ENCODE peak calls at places on chromosomes 13 and 19, in seven cellular contexts. X is epithelial cell of proximal tubule; U is WTC11; A is activated CD4-positive, alpha-beta T cell treated with anti-CD3 and anti-CD28 coated beads, Interleukin-2, amount 50 U/mL, for 24 hours; S is activated CD8-positive, alpha-beta T cell treated with anti-CD3 and anti-CD28 coated beads for 36 hours; V is BE2C; K is bronchial epithelial cell. C is an unnamed sample.

GRCh38 chr19:56933014-56933705 is 92.6 kb upstream of the PEG3 start:
- DNase-seq in S (no peak), K (no peak), A (no peak), U (no peak), X (no peak), V (no peak), C (no peak)

GRCh38 chr13:50909605-50910482 is at the start of gene RNASEH2B:
- DNase-seq in X (no peak), A (peak; percentile 56), S (peak; percentile 75), V (peak; percentile 73), K (peak; percentile 27), U (peak; percentile 67), C (peak; percentile 77)

GRCh38 chr13:99375806-99376080 is 68.5 kb upstream of the GPR183 start:
- DNase-seq in X (no peak), A (no peak), K (no peak), U (no peak), S (no peak), V (no peak), C (no peak)

GRCh38 chr13:18952225-18953016 is 229.2 kb downstream of the TUBA3C start:
- DNase-seq in V (no peak), A (no peak), S (no peak), X (no peak), U (no peak), K (no peak), C (no peak)

GRCh38 chr13:91714726-91715334 is 316.4 kb downstream of the GPC5 start:
- DNase-seq in U (no peak), K (no peak), X (no peak), S (no peak), V (peak; percentile 23), A (no peak), C (no peak)

GRCh38 chr19:768424-768823 is 17.5 kb downstream of the MISP start:
- DNase-seq in U (no peak), A (no peak), X (peak; percentile 83), K (peak; percentile 17), V (no peak), S (no peak), C (no peak)

GRCh38 chr19:38989066-38989605 is 13.6 kb upstream of the FBXO17 start:
- DNase-seq in X (no peak), S (no peak), A (no peak), V (peak; percentile 24), U (peak; percentile 68), K (no peak), C (peak; percentile 73)

GRCh38 chr19:49567722-49568454 is 12.5 kb downstream of the NOSIP start:
- DNase-seq in K (no peak), U (no peak), A (no peak), V (no peak), S (peak; percentile 81), X (no peak), C (no peak)

GRCh38 chr19:41689993-41690800 is 2.1 kb upstream of the CEACAM7 start:
- DNase-seq in K (no peak), V (no peak), A (no peak), S (no peak), X (no peak), U (no peak), C (no peak)

GRCh38 chr19:2321565-2322283 is 6.7 kb downstream of the LSM7 start:
- DNase-seq in X (no peak), K (no peak), V (no peak), S (no peak), U (no peak), A (no peak), C (no peak)

GRCh38 chr13:32246468-32246867 is 68.7 kb downstream of the ZAR1L start:
- DNase-seq in K (peak; percentile 60), V (peak; percentile 64), A (peak; percentile 32), X (peak; percentile 13), U (peak; percentile 81), S (peak; percentile 61), C (no peak)

GRCh38 chr13:72160977-72161376 is 294.0 kb upstream of the DACH1 start:
- DNase-seq in U (no peak), X (no peak), V (no peak), K (no peak), S (no peak), A (no peak), C (no peak)